ENCODE peak calls at places on chromosomes 1 and 21, in ten cellular contexts. One of them, this sample, is unnamed. For H3K4me1, the result is how much of the 10 kb centered on the place peaks cover.

GRCh38 chr1:183218981-183219621 is 33.0 kb downstream of the LAMC2 start:
- DNase-seq in OCI-LY7: peak
- DNase-seq in IMR-90: no peak
- DNase-seq in CD8-positive, alpha-beta memory T cell: peak
- DNase-seq in CD8-positive, alpha-beta T cell: peak
- DNase-seq in left ventricle myocardium inferior: no peak
- DNase-seq in A673: peak
- DNase-seq in heart right ventricle: no peak
- DNase-seq in uterus: peak
- DNase-seq in effector memory CD4-positive, alpha-beta T cell: peak
- DNase-seq in this sample: no peak

GRCh38 chr1:66533804-66534745 is at the start of gene SGIP1:
- DNase-seq in heart right ventricle: peak
- DNase-seq in left ventricle myocardium inferior: peak
- DNase-seq in IMR-90: peak
- DNase-seq in CD8-positive, alpha-beta T cell: peak
- DNase-seq in uterus: peak
- DNase-seq in OCI-LY7: no peak
- DNase-seq in A673: no peak
- DNase-seq in CD8-positive, alpha-beta memory T cell: no peak
- DNase-seq in effector memory CD4-positive, alpha-beta T cell: no peak
- DNase-seq in this sample: peak

GRCh38 chr1:7679873-7680790 is 91.0 kb upstream of the VAMP3 start:
- DNase-seq in A673: peak
- DNase-seq in uterus: no peak
- DNase-seq in IMR-90: peak
- DNase-seq in CD8-positive, alpha-beta memory T cell: no peak
- DNase-seq in effector memory CD4-positive, alpha-beta T cell: peak
- DNase-seq in CD8-positive, alpha-beta T cell: peak
- DNase-seq in OCI-LY7: no peak
- DNase-seq in heart right ventricle: peak
- DNase-seq in left ventricle myocardium inferior: peak
- DNase-seq in this sample: peak

GRCh38 chr1:172818841-172819527 is 160.1 kb downstream of the FASLG start:
- DNase-seq in left ventricle myocardium inferior: no peak
- DNase-seq in uterus: no peak
- DNase-seq in OCI-LY7: peak
- DNase-seq in CD8-positive, alpha-beta memory T cell: peak
- DNase-seq in A673: no peak
- DNase-seq in IMR-90: no peak
- DNase-seq in heart right ventricle: no peak
- DNase-seq in CD8-positive, alpha-beta T cell: peak
- DNase-seq in effector memory CD4-positive, alpha-beta T cell: no peak
- DNase-seq in this sample: no peak

GRCh38 chr1:96845464-96845863 is 123.9 kb downstream of the PTBP2 start:
- DNase-seq in CD8-positive, alpha-beta T cell: no peak
- DNase-seq in effector memory CD4-positive, alpha-beta T cell: no peak
- DNase-seq in left ventricle myocardium inferior: no peak
- DNase-seq in IMR-90: no peak
- DNase-seq in CD8-positive, alpha-beta memory T cell: no peak
- DNase-seq in A673: peak
- DNase-seq in OCI-LY7: peak
- DNase-seq in uterus: no peak
- DNase-seq in heart right ventricle: peak
- DNase-seq in this sample: no peak

GRCh38 chr1:47584249-47584648 is 146.4 kb downstream of the FOXD2 start:
- DNase-seq in CD8-positive, alpha-beta memory T cell: no peak
- DNase-seq in heart right ventricle: no peak
- DNase-seq in OCI-LY7: no peak
- DNase-seq in effector memory CD4-positive, alpha-beta T cell: no peak
- DNase-seq in uterus: no peak
- DNase-seq in IMR-90: no peak
- DNase-seq in A673: no peak
- DNase-seq in left ventricle myocardium inferior: no peak
- DNase-seq in CD8-positive, alpha-beta T cell: no peak
- DNase-seq in this sample: no peak

GRCh38 chr1:153422450-153423068 is 6.2 kb downstream of the S100A7A start:
- DNase-seq in IMR-90: peak
- DNase-seq in left ventricle myocardium inferior: peak
- DNase-seq in uterus: peak
- DNase-seq in CD8-positive, alpha-beta memory T cell: peak
- DNase-seq in CD8-positive, alpha-beta T cell: peak
- DNase-seq in effector memory CD4-positive, alpha-beta T cell: peak
- DNase-seq in A673: peak
- DNase-seq in heart right ventricle: peak
- DNase-seq in OCI-LY7: peak
- DNase-seq in this sample: peak

GRCh38 chr1:45004281-45004920 is 6.7 kb downstream of the HECTD3 start:
- DNase-seq in CD8-positive, alpha-beta memory T cell: no peak
- DNase-seq in effector memory CD4-positive, alpha-beta T cell: no peak
- DNase-seq in heart right ventricle: no peak
- DNase-seq in OCI-LY7: no peak
- DNase-seq in uterus: no peak
- DNase-seq in A673: no peak
- DNase-seq in IMR-90: no peak
- DNase-seq in left ventricle myocardium inferior: no peak
- DNase-seq in CD8-positive, alpha-beta T cell: no peak
- DNase-seq in this sample: peak

GRCh38 chr1:166925791-166926483 is 49.4 kb downstream of the ILDR2 start:
- DNase-seq in heart right ventricle: no peak
- DNase-seq in left ventricle myocardium inferior: no peak
- DNase-seq in CD8-positive, alpha-beta T cell: no peak
- DNase-seq in OCI-LY7: no peak
- DNase-seq in effector memory CD4-positive, alpha-beta T cell: no peak
- DNase-seq in CD8-positive, alpha-beta memory T cell: no peak
- DNase-seq in IMR-90: peak
- DNase-seq in A673: peak
- DNase-seq in uterus: no peak
- DNase-seq in this sample: no peak

GRCh38 chr1:235597867-235598553 is 51.6 kb downstream of the GNG4 start:
- DNase-seq in CD8-positive, alpha-beta memory T cell: no peak
- DNase-seq in left ventricle myocardium inferior: no peak
- DNase-seq in effector memory CD4-positive, alpha-beta T cell: no peak
- DNase-seq in OCI-LY7: no peak
- DNase-seq in heart right ventricle: no peak
- DNase-seq in IMR-90: peak
- DNase-seq in CD8-positive, alpha-beta T cell: no peak
- DNase-seq in uterus: no peak
- DNase-seq in A673: peak
- DNase-seq in this sample: no peak

GRCh38 chr1:226545806-226546596 is 2.6 kb upstream of the STUM start:
- DNase-seq in IMR-90: no peak
- DNase-seq in CD8-positive, alpha-beta T cell: no peak
- DNase-seq in CD8-positive, alpha-beta memory T cell: no peak
- DNase-seq in OCI-LY7: no peak
- DNase-seq in heart right ventricle: peak
- DNase-seq in A673: no peak
- DNase-seq in effector memory CD4-positive, alpha-beta T cell: no peak
- DNase-seq in uterus: peak
- DNase-seq in left ventricle myocardium inferior: peak
- DNase-seq in this sample: no peak

GRCh38 chr1:19338323-19338762 is 26.2 kb downstream of the SLC66A1 start:
- DNase-seq in uterus: no peak
- DNase-seq in heart right ventricle: no peak
- DNase-seq in CD8-positive, alpha-beta T cell: no peak
- DNase-seq in left ventricle myocardium inferior: no peak
- DNase-seq in A673: no peak
- DNase-seq in CD8-positive, alpha-beta memory T cell: no peak
- DNase-seq in effector memory CD4-positive, alpha-beta T cell: no peak
- DNase-seq in IMR-90: no peak
- DNase-seq in OCI-LY7: no peak
- DNase-seq in this sample: no peak

DNA sequence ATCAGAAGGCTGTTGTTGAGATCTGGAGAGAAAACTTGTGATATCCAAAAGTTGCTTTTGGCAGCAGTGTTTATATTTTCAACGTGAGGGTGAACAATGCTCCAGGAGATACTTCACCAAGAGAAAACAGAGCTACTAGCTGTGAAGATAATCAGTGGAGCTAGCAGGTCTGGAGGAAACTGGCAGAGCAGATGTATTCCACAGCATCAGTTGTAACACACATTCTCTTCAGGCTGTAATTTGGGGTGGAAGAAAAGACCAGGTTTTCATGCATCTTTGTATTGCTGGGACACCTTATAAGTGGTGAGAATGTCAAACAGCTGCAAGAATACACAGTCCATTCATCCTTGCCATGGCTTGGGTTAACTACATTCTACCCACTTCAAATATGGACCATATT is 22.0 kb downstream of the AHCYL1 start:
- DNase-seq in uterus: no peak
- DNase-seq in IMR-90: no peak
- DNase-seq in A673: no peak
- DNase-seq in left ventricle myocardium inferior: no peak
- DNase-seq in heart right ventricle: no peak
- DNase-seq in effector memory CD4-positive, alpha-beta T cell: no peak
- DNase-seq in OCI-LY7: no peak
- DNase-seq in CD8-positive, alpha-beta T cell: no peak
- DNase-seq in CD8-positive, alpha-beta memory T cell: no peak
- DNase-seq in this sample: no peak
- H3K4me1 ChIP-seq in uterus: under half
- H3K4me1 ChIP-seq in IMR-90: under half
- H3K4me1 ChIP-seq in A673: half or more
- H3K4me1 ChIP-seq in left ventricle myocardium inferior: half or more
- H3K4me1 ChIP-seq in heart right ventricle: half or more
- H3K4me1 ChIP-seq in effector memory CD4-positive, alpha-beta T cell: under half
- H3K4me1 ChIP-seq in OCI-LY7: under half
- H3K4me1 ChIP-seq in CD8-positive, alpha-beta T cell: under half
- H3K4me1 ChIP-seq in CD8-positive, alpha-beta memory T cell: under half
- H3K4me1 ChIP-seq in this sample: half or more

GRCh38 chr1:230866171-230866811 is 2.0 kb downstream of the C1orf198 start:
- DNase-seq in A673: no peak
- DNase-seq in left ventricle myocardium inferior: no peak
- DNase-seq in effector memory CD4-positive, alpha-beta T cell: no peak
- DNase-seq in CD8-positive, alpha-beta T cell: no peak
- DNase-seq in CD8-positive, alpha-beta memory T cell: no peak
- DNase-seq in heart right ventricle: no peak
- DNase-seq in IMR-90: no peak
- DNase-seq in uterus: no peak
- DNase-seq in OCI-LY7: no peak
- DNase-seq in this sample: no peak
- H3K4me3 ChIP-seq in A673: peak
- H3K4me3 ChIP-seq in left ventricle myocardium inferior: peak
- H3K4me3 ChIP-seq in effector memory CD4-positive, alpha-beta T cell: no peak
- H3K4me3 ChIP-seq in CD8-positive, alpha-beta T cell: no peak
- H3K4me3 ChIP-seq in CD8-positive, alpha-beta memory T cell: no peak
- H3K4me3 ChIP-seq in heart right ventricle: peak
- H3K4me3 ChIP-seq in IMR-90: peak
- H3K4me3 ChIP-seq in uterus: peak
- H3K4me3 ChIP-seq in OCI-LY7: no peak
- H3K4me3 ChIP-seq in this sample: peak

DNA sequence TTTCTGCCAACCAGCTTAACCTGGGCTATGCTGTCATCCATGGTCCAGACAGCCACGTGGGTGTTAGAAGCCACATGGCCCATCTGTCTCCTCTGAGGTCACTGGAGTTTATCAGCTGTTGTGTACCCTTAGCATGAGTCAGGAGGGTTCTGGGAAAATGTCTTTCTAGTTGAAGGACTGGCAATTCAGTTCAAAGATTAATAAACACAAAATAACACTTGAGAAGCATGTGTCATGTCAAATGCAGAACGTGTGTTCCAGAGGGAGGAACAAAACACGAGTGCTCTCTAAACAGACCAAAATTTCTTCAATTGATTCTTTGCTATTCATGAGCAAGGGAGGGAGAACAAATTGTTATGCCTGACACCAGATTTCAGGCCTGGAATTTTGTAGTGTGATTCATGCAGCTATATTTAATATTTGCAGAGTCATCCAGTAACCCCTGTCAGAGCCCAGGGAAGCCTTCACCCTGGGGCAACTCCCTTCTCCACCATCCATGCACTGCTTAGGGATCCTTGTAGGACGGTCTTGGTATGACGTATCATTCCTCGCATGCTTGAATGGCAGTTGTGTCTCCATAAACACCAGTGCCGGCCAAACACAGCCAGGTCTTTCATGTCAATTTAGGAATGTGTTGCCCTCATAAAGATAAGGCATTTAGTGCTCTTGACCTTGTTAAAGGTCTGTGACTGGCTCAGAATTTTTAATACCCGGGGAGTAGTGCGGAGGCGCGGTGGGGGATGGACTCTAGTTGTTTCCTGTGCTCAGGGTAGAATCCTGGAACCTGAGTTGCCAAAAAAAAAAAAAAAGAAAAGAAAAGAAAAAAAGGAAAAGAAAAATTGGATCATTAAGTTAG is 27.7 kb upstream of the DYRK1A start:
- DNase-seq in heart right ventricle: peak
- DNase-seq in effector memory CD4-positive, alpha-beta T cell: no peak
- DNase-seq in left ventricle myocardium inferior: peak
- DNase-seq in uterus: peak
- DNase-seq in A673: peak
- DNase-seq in CD8-positive, alpha-beta T cell: no peak
- DNase-seq in OCI-LY7: no peak
- DNase-seq in CD8-positive, alpha-beta memory T cell: no peak
- DNase-seq in IMR-90: peak
- DNase-seq in this sample: no peak
- H3K4me1 ChIP-seq in heart right ventricle: under half
- H3K4me1 ChIP-seq in effector memory CD4-positive, alpha-beta T cell: under half
- H3K4me1 ChIP-seq in left ventricle myocardium inferior: under half
- H3K4me1 ChIP-seq in uterus: under half
- H3K4me1 ChIP-seq in A673: under half
- H3K4me1 ChIP-seq in CD8-positive, alpha-beta T cell: under half
- H3K4me1 ChIP-seq in OCI-LY7: under half
- H3K4me1 ChIP-seq in CD8-positive, alpha-beta memory T cell: under half
- H3K4me1 ChIP-seq in IMR-90: under half
- H3K4me1 ChIP-seq in this sample: under half

DNA sequence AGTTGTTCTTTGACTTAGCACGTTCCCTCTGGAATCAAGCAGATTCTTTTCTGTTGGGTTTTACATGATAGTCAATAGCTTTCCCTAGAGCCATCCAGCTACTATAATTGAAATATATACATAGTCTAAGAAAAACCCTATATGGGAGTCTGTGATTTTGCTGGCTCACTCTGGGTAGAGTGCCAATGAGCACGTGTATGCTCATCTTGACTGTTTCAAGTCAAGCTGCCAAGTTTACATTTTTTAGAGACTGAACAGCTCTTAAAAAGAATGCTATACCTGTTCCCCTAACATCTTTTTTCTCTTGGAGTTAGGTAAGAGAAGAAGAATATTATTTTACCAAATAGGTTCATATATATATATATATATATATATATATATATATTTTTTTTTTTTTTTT is 182.8 kb upstream of the NRIP1 start:
- DNase-seq in A673: no peak
- DNase-seq in effector memory CD4-positive, alpha-beta T cell: no peak
- DNase-seq in IMR-90: peak
- DNase-seq in OCI-LY7: no peak
- DNase-seq in CD8-positive, alpha-beta T cell: no peak
- DNase-seq in left ventricle myocardium inferior: no peak
- DNase-seq in heart right ventricle: no peak
- DNase-seq in CD8-positive, alpha-beta memory T cell: no peak
- DNase-seq in uterus: no peak
- DNase-seq in this sample: no peak
- H3K4me3 ChIP-seq in A673: no peak
- H3K4me3 ChIP-seq in effector memory CD4-positive, alpha-beta T cell: no peak
- H3K4me3 ChIP-seq in IMR-90: no peak
- H3K4me3 ChIP-seq in OCI-LY7: no peak
- H3K4me3 ChIP-seq in CD8-positive, alpha-beta T cell: no peak
- H3K4me3 ChIP-seq in left ventricle myocardium inferior: no peak
- H3K4me3 ChIP-seq in heart right ventricle: no peak
- H3K4me3 ChIP-seq in CD8-positive, alpha-beta memory T cell: no peak
- H3K4me3 ChIP-seq in uterus: no peak
- H3K4me3 ChIP-seq in this sample: no peak

GRCh38 chr1:114238066-114238465 is 84.4 kb upstream of the SYT6 start:
- DNase-seq in OCI-LY7: no peak
- DNase-seq in CD8-positive, alpha-beta T cell: no peak
- DNase-seq in uterus: no peak
- DNase-seq in A673: no peak
- DNase-seq in CD8-positive, alpha-beta memory T cell: no peak
- DNase-seq in IMR-90: no peak
- DNase-seq in effector memory CD4-positive, alpha-beta T cell: no peak
- DNase-seq in left ventricle myocardium inferior: no peak
- DNase-seq in heart right ventricle: no peak
- DNase-seq in this sample: no peak
- H3K4me1 ChIP-seq in OCI-LY7: under half
- H3K4me1 ChIP-seq in CD8-positive, alpha-beta T cell: under half
- H3K4me1 ChIP-seq in uterus: under half
- H3K4me1 ChIP-seq in A673: under half
- H3K4me1 ChIP-seq in CD8-positive, alpha-beta memory T cell: under half
- H3K4me1 ChIP-seq in IMR-90: under half
- H3K4me1 ChIP-seq in effector memory CD4-positive, alpha-beta T cell: under half
- H3K4me1 ChIP-seq in left ventricle myocardium inferior: under half
- H3K4me1 ChIP-seq in heart right ventricle: under half
- H3K4me1 ChIP-seq in this sample: under half

This sample was measured in upper lobe of right lung.